ENCODE peak calls at places on chromosomes 13 and 19, in seven cellular contexts. U, R, O, F, Q, K and G are unnamed samples.

GRCh38 chr19:23409392-23410048 is 14.2 kb upstream of the ZNF91 start:
- DNase-seq in U (no peak), R (no peak), O (no peak), F (no peak), Q (no peak), K (no peak), G (no peak)

GRCh38 chr13:21674271-21675009 is 3.6 kb downstream of the FGF9 start:
- DNase-seq in U (no peak), R (no peak), O (no peak), F (peak; percentile 38), Q (peak; percentile 69), K (peak; percentile 72), G (no peak)

GRCh38 chr13:98273824-98274786 is 97.0 kb upstream of the RNF113B start:
- DNase-seq in U (peak; percentile 40), R (no peak), O (no peak), F (peak; percentile 32), Q (no peak), K (peak; percentile 73), G (peak; percentile 78)

GRCh38 chr19:13806728-13807127 is 11.5 kb downstream of the ZSWIM4 start:
- DNase-seq in U (no peak), R (no peak), O (no peak), F (no peak), Q (no peak), K (no peak), G (no peak)

GRCh38 chr19:55354698-55355212 is at the start of gene COX6B2:
- DNase-seq in U (no peak), R (no peak), O (no peak), F (no peak), Q (no peak), K (no peak), G (no peak)

GRCh38 chr19:34639491-34640085 is 37.4 kb downstream of the SCGB2B2 start:
- DNase-seq in U (peak; percentile 72), R (no peak), O (no peak), F (peak; percentile 74), Q (no peak), K (peak; percentile 80), G (peak; percentile 87)

GRCh38 chr19:15251749-15252397 is 19.6 kb upstream of the EPHX3 start:
- DNase-seq in U (peak; percentile 96), R (peak; percentile 79), O (peak; percentile 62), F (peak; percentile 60), Q (no peak), K (peak; percentile 93), G (peak; percentile 79)

GRCh38 chr19:31352782-31353651 is 3.8 kb upstream of the TSHZ3 start:
- DNase-seq in U (no peak), R (no peak), O (no peak), F (no peak), Q (no peak), K (peak; percentile 64), G (no peak)

GRCh38 chr13:50389726-50390125 is 374.5 kb downstream of the KCNRG start:
- DNase-seq in U (no peak), R (no peak), O (no peak), F (peak; percentile 13), Q (no peak), K (no peak), G (peak; percentile 62)

GRCh38 chr19:56476093-56476492 is 1.1 kb downstream of the ZNF667 start:
- DNase-seq in U (no peak), R (no peak), O (no peak), F (no peak), Q (no peak), K (no peak), G (no peak)

GRCh38 chr19:52786078-52786463 is 520 bp downstream of the ZNF600 start:
- DNase-seq in U (no peak), R (no peak), O (no peak), F (peak; percentile 19), Q (peak; percentile 65), K (peak; percentile 62), G (no peak)

GRCh38 chr13:46605089-46605488 is 52.1 kb downstream of the LRCH1 start:
- DNase-seq in U (no peak), R (no peak), O (no peak), F (peak; percentile 56), Q (no peak), K (no peak), G (no peak)

GRCh38 chr19:49451430-49452181 is at the start of gene PIH1D1:
- DNase-seq in U (peak; percentile 99), R (peak; percentile 95), O (peak; percentile 99), F (peak; percentile 99), Q (peak; percentile 96), K (peak; percentile 99), G (peak; percentile 100)

GRCh38 chr19:49450405-49450804 is 1.2 kb downstream of the PIH1D1 start:
- DNase-seq in U (no peak), R (no peak), O (no peak), F (no peak), Q (no peak), K (no peak), G (no peak)

GRCh38 chr19:49445997-49446396 is 4.7 kb upstream of the SLC17A7 start:
- DNase-seq in U (no peak), R (no peak), O (no peak), F (no peak), Q (no peak), K (no peak), G (no peak)

GRCh38 chr19:49448432-49448786 is 3.2 kb downstream of the PIH1D1 start:
- DNase-seq in U (no peak), R (no peak), O (no peak), F (no peak), Q (no peak), K (no peak), G (no peak)

GRCh38 chr19:49447485-49448431 is 3.9 kb downstream of the PIH1D1 start:
- DNase-seq in U (peak; percentile 8), R (no peak), O (no peak), F (peak; percentile 38), Q (no peak), K (peak; percentile 93), G (peak; percentile 94)
- TF ChIP-seq CTCF in U (no peak), R (no peak), O (no peak), F (no peak), Q (no peak), K (no peak), G (peak; percentile 37)

GRCh38 chr19:18913466-18913865 is 5.7 kb downstream of the COPE start:
- DNase-seq in U (no peak), R (no peak), O (no peak), F (no peak), Q (no peak), K (no peak), G (no peak)
- TF ChIP-seq CTCF in U (no peak), R (no peak), O (no peak), F (no peak), Q (no peak), K (no peak), G (no peak)

GRCh38 chr13:66994498-66995365 is 235.4 kb downstream of the PCDH9 start:
- DNase-seq in U (no peak), R (no peak), O (no peak), F (no peak), Q (no peak), K (no peak), G (no peak)
- TF ChIP-seq CTCF in U (no peak), R (peak; percentile 10), O (no peak), F (no peak), Q (no peak), K (no peak), G (no peak)

GRCh38 chr13:72963762-72964161 is 95.0 kb upstream of the KLF5 start:
- DNase-seq in U (no peak), R (no peak), O (no peak), F (no peak), Q (no peak), K (no peak), G (no peak)
- TF ChIP-seq CTCF in U (no peak), R (no peak), O (no peak), F (no peak), Q (no peak), K (no peak), G (no peak)

GRCh38 chr13:102400619-102401125 is 1.2 kb downstream of the FGF14 start:
- DNase-seq in U (no peak), R (no peak), O (no peak), F (peak; percentile 45), Q (peak; percentile 64), K (peak; percentile 75), G (peak; percentile 57)

GRCh38 chr13:102399791-102400618 is 1.8 kb downstream of the FGF14 start:
- DNase-seq in U (no peak), R (no peak), O (no peak), F (peak; percentile 49), Q (peak; percentile 65), K (peak; percentile 82), G (peak; percentile 71)

GRCh38 chr13:102401305-102401704 is 543 bp downstream of the FGF14 start:
- DNase-seq in U (no peak), R (no peak), O (no peak), F (no peak), Q (no peak), K (no peak), G (no peak)

GRCh38 chr13:102401755-102402154 is at the start of gene FGF14:
- DNase-seq in U (no peak), R (no peak), O (no peak), F (no peak), Q (no peak), K (no peak), G (no peak)

GRCh38 chr13:102402292-102402691 is 444 bp upstream of the FGF14 start:
- DNase-seq in U (peak; percentile 39), R (no peak), O (no peak), F (peak; percentile 31), Q (no peak), K (peak; percentile 87), G (peak; percentile 95)
- TF ChIP-seq CTCF in U (no peak), R (peak; percentile 17), O (no peak), F (no peak), Q (no peak), K (peak; percentile 58), G (peak; percentile 53)

GRCh38 chr19:2184422-2185012 is 20.8 kb downstream of the DOT1L start:
- DNase-seq in U (no peak), R (no peak), O (no peak), F (no peak), Q (no peak), K (no peak), G (no peak)
- TF ChIP-seq CTCF in U (no peak), R (no peak), O (no peak), F (no peak), Q (no peak), K (peak; percentile 22), G (no peak)

GRCh38 chr13:105047676-105048295 is 1487.7 kb downstream of the EFNB2 start:
- DNase-seq in U (no peak), R (no peak), O (no peak), F (no peak), Q (no peak), K (no peak), G (no peak)

GRCh38 chr13:105048685-105049084 is 1486.8 kb downstream of the EFNB2 start:
- DNase-seq in U (no peak), R (no peak), O (no peak), F (no peak), Q (no peak), K (no peak), G (no peak)

GRCh38 chr13:105050696-105051095 is 1484.8 kb downstream of the EFNB2 start:
- DNase-seq in U (peak; percentile 4), R (no peak), O (no peak), F (no peak), Q (no peak), K (no peak), G (no peak)
- TF ChIP-seq CTCF in U (no peak), R (no peak), O (no peak), F (no peak), Q (no peak), K (no peak), G (no peak)